ENCODE peak calls at places on chromosomes 1 and 21, in six cellular contexts. E is K562, L is HepG2, B is upper lobe of left lung, M is GM12878, S is HCT116. V is an unnamed sample.
A peak's percentile ranks its signal among the peaks of the same experiment; 100 is the strongest.

GRCh38 chr1:46772571-46772970 is 26.3 kb upstream of the CYP4B1 start:
- ATAC-seq in S (peak; percentile 53), M (peak; percentile 67), L (no peak), B (no peak), E (peak; percentile 75), V (peak; percentile 90)

GRCh38 chr1:111032295-111032897 is 68.7 kb upstream of the LRIF1 start:
- ATAC-seq in M (peak; percentile 79), S (peak; percentile 63), L (peak; percentile 49), B (no peak), E (peak; percentile 79), V (no peak)

GRCh38 chr1:237411621-237412020 is 369.6 kb downstream of the RYR2 start:
- ATAC-seq in L (no peak), B (no peak), M (peak; percentile 80), E (no peak), S (no peak), V (no peak)

GRCh38 chr1:237859014-237859413 is 31.7 kb downstream of the ZP4 start:
- ATAC-seq in M (no peak), E (no peak), L (no peak), S (no peak), B (no peak), V (no peak)

GRCh38 chr1:11761988-11762406 is at the start of gene C1orf167:
- ATAC-seq in E (peak; percentile 94), L (peak; percentile 39), M (peak; percentile 62), B (no peak), S (peak; percentile 86), V (no peak)

GRCh38 chr1:1020415-1021009 is 592 bp downstream of the AGRN start:
- ATAC-seq in E (peak; percentile 49), L (no peak), B (no peak), M (peak; percentile 45), S (peak; percentile 12), V (no peak)

GRCh38 chr1:41626146-41626545 is 141.7 kb upstream of the EDN2 start:
- ATAC-seq in E (no peak), B (no peak), L (no peak), M (no peak), S (no peak), V (no peak)

GRCh38 chr1:167510244-167510643 is 8.1 kb downstream of the CD247 start:
- ATAC-seq in S (no peak), M (no peak), E (no peak), L (no peak), B (no peak), V (no peak)

GRCh38 chr1:208036177-208036808 is 125.4 kb upstream of the CD34 start:
- ATAC-seq in M (peak; percentile 73), L (peak; percentile 38), B (no peak), S (peak; percentile 89), E (peak; percentile 87), V (no peak)

GRCh38 chr1:56654126-56654923 is 9.2 kb downstream of the PRKAA2 start:
- ATAC-seq in E (no peak), S (no peak), L (no peak), M (no peak), B (no peak), V (no peak)

GRCh38 chr1:99850458-99850974 is 355 bp downstream of the AGL start:
- ATAC-seq in B (no peak), L (peak; percentile 28), M (peak; percentile 20), S (peak; percentile 8), E (peak; percentile 39), V (peak; percentile 14)

GRCh38 chr1:99851850-99852454 is 1.8 kb downstream of the AGL start:
- ATAC-seq in M (no peak), E (no peak), B (no peak), S (no peak), L (no peak), V (no peak)

GRCh38 chr1:99852648-99853047 is 2.5 kb downstream of the AGL start:
- ATAC-seq in B (no peak), S (no peak), L (no peak), E (no peak), M (no peak), V (no peak)

GRCh38 chr1:99849413-99849743 is 783 bp upstream of the AGL start:
- ATAC-seq in B (peak; percentile 68), M (peak; percentile 11), E (peak; percentile 58), S (peak; percentile 46), L (peak; percentile 60), V (no peak)

DNA sequence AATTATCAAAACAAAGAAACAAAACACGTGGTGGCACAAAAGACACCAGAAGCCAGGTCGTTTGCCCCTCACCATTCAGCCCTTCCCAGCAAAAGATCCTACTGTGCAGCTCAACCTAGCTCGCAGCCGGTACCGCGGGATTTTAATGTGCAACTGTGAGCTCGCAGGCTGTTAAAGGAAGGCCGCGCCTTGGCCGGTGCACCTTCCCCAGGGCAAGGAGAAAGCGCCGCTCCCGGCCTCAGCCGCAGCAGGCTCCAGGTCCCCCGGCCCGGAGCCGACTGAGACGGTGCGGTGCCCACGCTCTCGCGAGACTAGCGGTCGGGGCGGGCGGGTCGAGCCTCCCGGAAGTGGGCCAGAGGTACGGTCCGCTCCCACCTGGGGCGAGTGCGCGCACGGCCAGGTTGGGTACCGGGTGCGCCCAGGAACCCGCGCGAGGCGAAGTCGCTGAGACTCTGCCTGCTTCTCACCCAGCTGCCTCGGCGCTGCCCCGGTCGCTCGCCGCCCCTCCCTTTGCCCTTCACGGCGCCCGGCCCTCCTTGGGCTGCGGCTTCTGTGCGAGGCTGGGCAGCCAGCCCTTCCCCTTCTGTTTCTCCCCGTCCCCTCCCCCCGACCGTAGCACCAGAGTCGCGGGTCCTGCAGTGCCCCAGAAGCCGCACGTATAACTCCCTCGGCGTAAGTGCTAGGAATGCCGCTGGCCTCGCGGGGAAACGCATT is at the start of gene AGL:
- ATAC-seq in E (peak; percentile 97), S (peak; percentile 97), L (peak; percentile 99), M (peak; percentile 97), B (peak; percentile 98), V (peak; percentile 96)
- TF ChIP-seq POLR2A in E (peak; percentile 91), S (peak; percentile 97), L (peak; percentile 95), M (peak; percentile 99), B (no peak), V (peak; percentile 75)

DNA sequence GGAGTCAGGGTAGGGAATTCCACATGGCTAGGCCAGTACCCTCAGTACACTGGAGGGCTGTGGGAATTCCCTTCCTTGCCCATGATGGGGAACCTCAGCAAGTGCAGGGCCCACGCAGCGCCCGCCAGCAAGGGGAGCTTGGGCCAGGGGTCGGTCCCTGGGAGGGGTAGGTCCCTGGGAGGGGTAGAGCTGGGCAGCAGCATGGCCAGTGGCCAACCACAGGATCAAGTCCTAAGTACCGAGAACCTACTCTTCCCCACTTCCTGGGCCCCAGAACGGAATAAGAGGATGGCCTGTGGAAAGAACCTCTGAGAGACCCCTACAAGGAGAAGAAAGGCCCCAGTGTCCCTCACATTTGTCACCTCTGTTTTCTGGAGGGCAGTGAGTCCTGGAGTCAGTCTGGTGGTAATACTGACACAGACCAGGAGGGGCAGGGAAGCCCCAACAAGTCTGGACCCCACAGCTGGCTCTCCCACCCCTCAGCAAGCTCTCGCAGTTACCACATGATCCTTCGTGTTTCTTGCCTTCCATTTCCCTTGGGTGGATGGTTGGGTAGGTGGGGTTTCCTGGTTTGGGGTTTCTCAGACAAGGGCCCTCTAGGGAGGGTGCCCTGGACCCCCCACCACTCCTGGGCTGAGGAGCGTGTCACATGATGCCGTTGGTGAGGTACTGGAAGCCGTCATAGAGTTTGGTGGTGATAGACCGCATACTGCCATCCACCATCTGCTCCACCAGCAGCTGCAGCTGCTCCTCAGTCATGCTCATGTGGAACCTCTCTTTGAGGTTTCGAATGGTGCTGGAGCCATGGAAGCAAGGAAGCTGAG is 10.3 kb downstream of the ZNF687 start:
- ATAC-seq in L (peak; percentile 58), B (no peak), E (peak; percentile 62), M (peak; percentile 35), S (peak; percentile 45), V (no peak)
- H3K27ac ChIP-seq in L (no peak overlapping the region), B (no peak overlapping the region), E (no peak overlapping the region), M (no peak overlapping the region), S (no peak overlapping the region), V (no peak overlapping the region)

GRCh38 chr1:157156058-157156541 is 17.9 kb upstream of the ETV3 start:
- ATAC-seq in E (peak; percentile 84), B (peak; percentile 82), L (peak; percentile 80), S (peak; percentile 93), M (peak; percentile 92), V (peak; percentile 75)
- TF ChIP-seq POLR2AphosphoS5 in E (no peak), B (no peak), L (no peak), S (no peak), M (no peak), V (no peak)

GRCh38 chr1:36759355-36759754 is 275.0 kb downstream of the GRIK3 start:
- ATAC-seq in L (no peak), S (no peak), B (no peak), M (no peak), E (no peak), V (no peak)
- TF ChIP-seq POLR2A in L (no peak), S (no peak), B (no peak), M (no peak), E (no peak), V (no peak)

DNA sequence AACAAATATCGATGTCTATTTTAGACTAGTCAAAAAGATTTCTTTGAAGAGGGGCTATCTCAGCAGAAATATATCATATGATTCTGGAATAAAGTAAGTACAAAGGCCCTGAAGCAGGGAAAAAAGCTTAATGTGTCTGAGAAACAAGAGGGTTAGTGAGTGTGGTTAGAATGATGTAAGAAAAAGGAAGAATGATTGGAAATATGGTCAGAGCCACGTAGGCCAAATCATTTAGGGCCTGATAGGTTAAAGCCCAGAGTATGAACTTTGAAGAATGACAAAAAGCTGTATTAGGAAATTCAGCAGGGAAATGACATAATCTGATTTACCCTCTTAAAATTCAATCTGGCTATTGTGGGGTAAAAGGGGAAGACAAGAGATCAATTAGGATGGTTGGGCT is 69.0 kb upstream of the MUTYH start:
- ATAC-seq in M (peak; percentile 18), S (no peak), E (no peak), B (no peak), L (no peak), V (no peak)
- H3K27ac ChIP-seq in M (no peak overlapping the region), S (no peak overlapping the region), E (no peak overlapping the region), B (no peak overlapping the region), L (no peak overlapping the region), V (no peak overlapping the region)

GRCh38 chr1:94734963-94735899 is 84.9 kb upstream of the SLC44A3 start:
- ATAC-seq in B (peak; percentile 67), E (peak; percentile 95), L (no peak), M (no peak), S (peak; percentile 65), V (peak; percentile 36)
- TF ChIP-seq POLR2AphosphoS5 in B (no peak), E (no peak), L (no peak), M (no peak), S (no peak), V (no peak)

GRCh38 chr21:43737158-43737950 is 18.4 kb downstream of the PDXK start:
- ATAC-seq in E (no peak), S (no peak), M (no peak), L (peak; percentile 7), B (no peak), V (no peak)

GRCh38 chr21:43739648-43740435 is 20.9 kb downstream of the PDXK start:
- ATAC-seq in S (peak; percentile 64), L (no peak), M (peak; percentile 50), B (no peak), E (no peak), V (no peak)

GRCh38 chr21:43743934-43744333 is 25.0 kb downstream of the PDXK start:
- ATAC-seq in M (no peak), B (no peak), S (no peak), L (no peak), E (no peak), V (no peak)

GRCh38 chr21:43741425-43742096 is 22.6 kb downstream of the PDXK start:
- ATAC-seq in M (no peak), L (no peak), S (no peak), B (no peak), E (no peak), V (no peak)

GRCh38 chr21:43740497-43741156 is 21.7 kb downstream of the PDXK start:
- ATAC-seq in L (peak; percentile 13), E (no peak), B (peak; percentile 74), M (peak; percentile 36), S (peak; percentile 81), V (peak; percentile 67)
- TF ChIP-seq POLR2A in L (peak; percentile 13), E (no peak), B (no peak), M (peak; percentile 22), S (no peak), V (no peak)